ENCODE peak calls at places on chromosomes 6 and 20, in nine cellular contexts. N is endothelial cell of umbilical vein, C is GM12892, L is suprapubic skin, Y is SK-N-SH, F is esophagus muscularis mucosa, E is GM23338, Z is GM12878, G is HCT116. I is an unnamed sample.

GRCh38 chr20:45969712-45970634 is 2.0 kb downstream of the ZNF335 start:
- DNase-seq in N (peak), C (no peak), L (peak), Y (peak), F (no peak), E (peak), Z (no peak), G (peak), I (peak)

GRCh38 chr6:167760979-167761793 is 65.5 kb upstream of the AFDN start:
- DNase-seq in N (peak), C (no peak), L (peak), Y (no peak), F (no peak), E (no peak), Z (no peak), G (no peak), I (peak)

GRCh38 chr20:12252793-12253192 is 335.1 kb downstream of the BTBD3 start:
- DNase-seq in N (no peak), C (no peak), L (no peak), Y (no peak), F (peak), E (peak), Z (no peak), G (no peak), I (no peak)

GRCh38 chr6:6890400-6890858 is 217.3 kb upstream of the RREB1 start:
- DNase-seq in N (no peak), C (no peak), L (no peak), Y (peak), F (no peak), E (peak), Z (no peak), G (no peak), I (no peak)

GRCh38 chr6:14476793-14477531 is 359.4 kb downstream of the CD83 start:
- DNase-seq in N (no peak), C (no peak), L (no peak), Y (no peak), F (no peak), E (no peak), Z (no peak), G (no peak), I (peak)

GRCh38 chr6:68779366-68779765 is 144.3 kb downstream of the ADGRB3 start:
- DNase-seq in N (no peak), C (no peak), L (no peak), Y (no peak), F (no peak), E (no peak), Z (no peak), G (no peak), I (no peak)

GRCh38 chr6:99347804-99348203 is 1.7 kb downstream of the FAXC start:
- DNase-seq in N (no peak), C (no peak), L (no peak), Y (peak), F (no peak), E (peak), Z (no peak), G (no peak), I (no peak)

GRCh38 chr6:152378154-152378553 is 259.0 kb downstream of the SYNE1 start:
- DNase-seq in N (no peak), C (no peak), L (no peak), Y (no peak), F (no peak), E (no peak), Z (no peak), G (no peak), I (no peak)

GRCh38 chr6:55925292-55925691 is 49.9 kb upstream of the BMP5 start:
- DNase-seq in N (peak), C (no peak), L (no peak), Y (no peak), F (no peak), E (no peak), Z (no peak), G (peak), I (no peak)

GRCh38 chr6:75437451-75438185 is 56.0 kb downstream of the FILIP1 start:
- DNase-seq in N (no peak), C (no peak), L (no peak), Y (no peak), F (no peak), E (no peak), Z (no peak), G (no peak), I (no peak)

GRCh38 chr20:44324343-44324742 is 12.5 kb upstream of the R3HDML start:
- DNase-seq in N (no peak), C (no peak), L (no peak), Y (no peak), F (no peak), E (peak), Z (no peak), G (no peak), I (no peak)

GRCh38 chr6:44702292-44702691 is 314.8 kb downstream of the CDC5L start:
- DNase-seq in N (no peak), C (no peak), L (no peak), Y (no peak), F (no peak), E (no peak), Z (no peak), G (no peak), I (no peak)

GRCh38 chr20:17663040-17663399 is 19.0 kb downstream of the RRBP1 start:
- DNase-seq in N (no peak), C (no peak), L (no peak), Y (no peak), F (no peak), E (no peak), Z (no peak), G (no peak), I (no peak)

GRCh38 chr6:43748765-43749164 is 21.2 kb upstream of the VEGFA start:
- DNase-seq in N (no peak), C (no peak), L (no peak), Y (no peak), F (no peak), E (no peak), Z (no peak), G (no peak), I (no peak)

GRCh38 chr20:62665826-62666735 is 23.8 kb downstream of the SLCO4A1 start:
- DNase-seq in N (no peak), C (no peak), L (no peak), Y (no peak), F (no peak), E (no peak), Z (no peak), G (no peak), I (no peak)

GRCh38 chr20:62664316-62664971 is 22.1 kb downstream of the SLCO4A1 start:
- DNase-seq in N (no peak), C (no peak), L (no peak), Y (no peak), F (no peak), E (no peak), Z (no peak), G (no peak), I (no peak)

GRCh38 chr20:62663484-62664315 is 21.4 kb downstream of the SLCO4A1 start:
- DNase-seq in N (no peak), C (no peak), L (no peak), Y (no peak), F (no peak), E (no peak), Z (no peak), G (no peak), I (no peak)

GRCh38 chr20:62666736-62667529 is 24.6 kb downstream of the SLCO4A1 start:
- DNase-seq in N (peak), C (no peak), L (no peak), Y (no peak), F (no peak), E (no peak), Z (no peak), G (no peak), I (no peak)

DNA sequence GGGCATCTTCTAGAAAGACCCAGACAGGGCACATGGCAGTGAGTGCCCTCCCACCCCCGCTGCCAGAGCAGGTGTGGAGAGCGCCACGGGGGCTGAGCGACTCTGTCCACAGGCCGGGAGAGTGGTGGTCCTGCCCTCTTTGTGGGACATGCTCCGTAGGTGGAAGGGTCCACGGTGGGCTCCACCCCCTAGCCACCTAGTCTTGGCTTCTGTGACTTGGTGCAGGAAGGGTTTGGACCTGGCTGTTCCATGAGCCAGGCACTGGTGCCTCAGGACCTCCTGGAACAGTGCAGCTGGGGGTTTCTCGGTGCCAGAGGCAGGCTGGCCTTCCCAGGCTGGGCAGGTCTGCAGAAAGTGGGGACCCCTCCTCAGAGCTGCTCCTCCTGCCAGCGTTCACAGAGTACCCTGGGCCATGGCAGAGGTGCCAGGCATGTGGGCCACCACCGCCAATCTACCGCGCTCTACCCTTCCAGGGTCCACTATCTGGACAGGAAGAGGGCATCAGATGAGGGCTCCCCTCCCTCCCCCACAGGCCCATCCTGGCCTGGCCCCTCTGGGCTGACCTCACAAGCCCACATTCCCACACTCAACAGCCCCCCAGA is 23.0 kb downstream of the SLCO4A1 start:
- DNase-seq in N (no peak), C (no peak), L (no peak), Y (no peak), F (no peak), E (no peak), Z (no peak), G (no peak), I (no peak)
- TF ChIP-seq POLR2AphosphoS5 in N (no peak), C (no peak), L (no peak), Y (no peak), F (no peak), E (no peak), Z (no peak), G (peak), I (no peak)

GRCh38 chr6:21511891-21512550 is 81.5 kb upstream of the SOX4 start:
- DNase-seq in N (no peak), C (no peak), L (no peak), Y (no peak), F (no peak), E (no peak), Z (no peak), G (no peak), I (no peak)
- TF ChIP-seq POLR2AphosphoS5 in N (no peak), C (no peak), L (no peak), Y (no peak), F (no peak), E (no peak), Z (no peak), G (no peak), I (no peak)

GRCh38 chr20:37590938-37591490 is 63.3 kb upstream of the BLCAP start:
- DNase-seq in N (no peak), C (no peak), L (no peak), Y (no peak), F (no peak), E (no peak), Z (no peak), G (no peak), I (no peak)
- TF ChIP-seq POLR2AphosphoS5 in N (no peak), C (no peak), L (no peak), Y (no peak), F (no peak), E (no peak), Z (no peak), G (no peak), I (no peak)

DNA sequence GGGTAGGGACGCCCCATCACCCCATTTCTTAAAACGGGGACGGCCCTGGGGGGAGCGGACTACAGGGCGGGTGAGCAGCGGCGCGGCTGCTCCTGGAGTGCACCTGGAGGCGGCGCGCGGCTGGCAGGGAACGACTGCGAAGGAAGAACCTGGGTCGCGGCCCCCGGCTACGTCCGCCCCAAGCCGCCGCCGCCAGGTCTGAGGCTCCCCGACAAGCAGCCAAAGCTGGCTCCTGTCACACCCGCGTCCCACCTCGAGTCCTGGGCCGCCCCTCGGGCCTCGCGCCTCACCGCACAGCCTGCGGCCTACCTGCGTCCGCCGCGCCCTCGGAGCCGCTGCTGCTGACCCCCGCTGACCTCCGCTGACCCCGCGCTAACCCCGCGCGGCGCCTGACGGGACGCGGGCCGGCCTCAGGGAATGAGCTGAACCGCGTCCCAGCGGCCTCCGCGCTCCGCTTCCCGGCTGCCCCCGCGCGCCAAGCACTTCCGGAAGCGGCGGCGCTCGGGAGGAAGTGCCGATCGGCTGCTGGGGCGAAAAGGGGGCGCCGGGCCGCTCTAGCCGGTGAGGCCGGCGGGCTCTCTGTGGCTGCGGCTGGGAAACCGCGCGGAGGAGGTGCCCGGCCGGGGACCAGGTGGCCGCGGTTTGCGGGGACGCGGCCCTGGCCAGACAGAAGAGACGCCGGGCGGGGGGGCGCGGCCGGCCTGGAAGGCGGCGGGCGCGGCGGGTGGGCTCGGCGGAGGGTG is at the start of the genes ARFRP1 and ZGPAT:
- DNase-seq in N (peak), C (peak), L (peak), Y (peak), F (peak), E (peak), Z (no peak), G (peak), I (peak)
- TF ChIP-seq POLR2AphosphoS5 in N (peak), C (no peak), L (no peak), Y (peak), F (peak), E (peak), Z (no peak), G (peak), I (peak)

DNA sequence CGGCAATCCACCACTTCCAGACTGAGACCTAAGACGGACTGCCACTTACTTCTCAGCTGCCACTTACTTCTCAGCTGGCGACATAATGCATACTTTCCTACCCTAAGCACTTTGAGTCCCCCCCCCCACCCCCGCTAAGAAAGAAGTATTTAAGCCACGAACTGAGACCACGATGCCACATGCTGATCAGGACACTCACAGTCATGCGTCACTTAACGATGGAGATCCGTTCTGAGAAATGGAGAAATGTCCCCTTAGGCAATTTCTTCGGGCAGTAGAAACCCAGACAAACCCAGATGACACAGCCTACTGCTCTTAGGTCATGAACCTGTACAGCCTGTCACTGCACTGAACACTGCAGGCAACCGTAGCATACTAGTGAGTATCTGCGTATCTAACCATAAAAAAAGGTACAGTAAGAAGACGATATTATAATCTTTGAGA is 690 bp downstream of the IFNGR1 start:
- DNase-seq in N (peak), C (no peak), L (no peak), Y (peak), F (peak), E (peak), Z (peak), G (no peak), I (peak)
- TF ChIP-seq POLR2AphosphoS5 in N (no peak), C (peak), L (peak), Y (no peak), F (peak), E (no peak), Z (peak), G (no peak), I (no peak)

GRCh38 chr6:149335924-149336323 is 18.4 kb downstream of the TAB2 start:
- DNase-seq in N (peak), C (no peak), L (no peak), Y (no peak), F (no peak), E (no peak), Z (no peak), G (peak), I (no peak)
- TF ChIP-seq POLR2AphosphoS5 in N (no peak), C (no peak), L (no peak), Y (no peak), F (no peak), E (no peak), Z (no peak), G (no peak), I (no peak)

GRCh38 chr20:36031806-36032205 is 63.4 kb downstream of the CNBD2 start:
- DNase-seq in N (no peak), C (no peak), L (no peak), Y (no peak), F (no peak), E (no peak), Z (no peak), G (no peak), I (no peak)

GRCh38 chr20:36034875-36035274 is 66.5 kb downstream of the CNBD2 start:
- DNase-seq in N (no peak), C (no peak), L (peak), Y (no peak), F (no peak), E (no peak), Z (no peak), G (no peak), I (no peak)

GRCh38 chr20:36036688-36037087 is 68.3 kb downstream of the CNBD2 start:
- DNase-seq in N (no peak), C (no peak), L (no peak), Y (no peak), F (no peak), E (no peak), Z (no peak), G (no peak), I (no peak)

GRCh38 chr20:36040571-36040970 is 72.2 kb downstream of the CNBD2 start:
- DNase-seq in N (no peak), C (no peak), L (no peak), Y (no peak), F (no peak), E (no peak), Z (no peak), G (no peak), I (no peak)

GRCh38 chr20:36035720-36036119 is 67.3 kb downstream of the CNBD2 start:
- DNase-seq in N (no peak), C (no peak), L (no peak), Y (no peak), F (no peak), E (no peak), Z (no peak), G (no peak), I (no peak)
- TF ChIP-seq POLR2AphosphoS5 in N (no peak), C (no peak), L (no peak), Y (no peak), F (no peak), E (no peak), Z (no peak), G (no peak), I (no peak)

GRCh38 chr6:26520840-26521484 is 17.2 kb upstream of the HMGN4 start:
- DNase-seq in N (peak), C (peak), L (peak), Y (peak), F (peak), E (peak), Z (no peak), G (peak), I (peak)
- TF ChIP-seq POLR2AphosphoS5 in N (peak), C (no peak), L (no peak), Y (peak), F (peak), E (peak), Z (no peak), G (peak), I (peak)

DNA sequence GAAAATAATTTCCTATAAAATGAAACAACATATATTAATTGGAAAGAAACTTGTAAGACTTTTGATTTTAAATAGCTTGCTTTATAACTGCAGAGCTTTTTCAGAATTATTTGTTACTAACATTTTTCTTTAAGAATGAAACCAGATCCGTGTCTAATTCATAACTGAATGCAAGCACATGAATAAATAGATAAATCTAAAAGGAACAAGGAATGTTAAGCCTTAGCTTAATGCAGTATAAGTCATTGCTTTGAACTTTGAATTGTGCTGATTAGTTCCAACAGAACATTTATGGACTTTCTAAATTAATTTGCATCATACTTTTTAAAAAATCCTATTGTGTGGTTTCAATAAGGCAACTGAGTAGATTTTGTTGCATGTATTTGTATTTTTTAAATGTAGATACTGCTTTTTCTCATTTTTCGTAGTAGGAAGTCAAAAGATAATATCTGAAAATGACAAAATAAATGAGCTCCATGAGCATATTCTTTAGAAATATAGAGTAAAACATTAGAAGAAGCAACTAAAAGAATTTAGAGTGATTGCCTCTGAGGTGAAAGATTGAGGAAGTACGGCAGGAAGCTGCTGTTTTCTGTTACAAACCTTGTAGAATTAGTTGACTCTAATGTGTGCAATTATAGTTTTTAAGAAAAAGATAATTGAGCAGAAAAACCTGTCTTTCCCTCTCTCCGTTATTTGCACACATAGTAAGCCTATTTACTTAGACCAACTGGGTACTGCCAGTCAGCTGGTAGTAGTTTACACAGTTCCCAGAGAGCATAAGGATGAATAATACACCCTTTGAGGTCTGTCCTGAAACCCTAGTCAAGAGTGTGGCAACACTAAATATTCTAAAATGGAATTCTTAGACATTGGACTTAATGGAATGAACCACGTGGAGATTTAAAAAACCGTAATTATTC is 32.6 kb upstream of the SLC35D3 start:
- DNase-seq in N (no peak), C (no peak), L (no peak), Y (no peak), F (no peak), E (no peak), Z (no peak), G (no peak), I (no peak)
- TF ChIP-seq POLR2AphosphoS5 in N (no peak), C (no peak), L (no peak), Y (no peak), F (no peak), E (no peak), Z (no peak), G (no peak), I (no peak)

I was measured in prostate gland.